ENCODE peak calls at places on chromosomes 4 and X, in five cellular contexts. One of them, this sample, is unnamed. For H3K4me1, the result is how much of the 10 kb centered on the place peaks cover.

GRCh38 chr4:128528793-128529553 is 241.4 kb upstream of the PGRMC2 start:
- DNase-seq in mucosa of descending colon: no peak
- DNase-seq in adrenal gland: peak
- DNase-seq in A549: peak
- DNase-seq in mammary epithelial cell: peak
- DNase-seq in this sample: no peak

GRCh38 chrX:153381684-153382532 is 19.2 kb downstream of the PNMA6E start:
- DNase-seq in adrenal gland: peak
- DNase-seq in mammary epithelial cell: peak
- DNase-seq in mucosa of descending colon: no peak
- DNase-seq in A549: peak
- DNase-seq in this sample: no peak

GRCh38 chrX:136768469-136769084 is 12.2 kb downstream of the ARHGEF6 start:
- DNase-seq in A549: no peak
- DNase-seq in adrenal gland: peak
- DNase-seq in mucosa of descending colon: peak
- DNase-seq in mammary epithelial cell: peak
- DNase-seq in this sample: peak

GRCh38 chr4:136412708-136413107 is 1119.6 kb downstream of the PCDH18 start:
- DNase-seq in mammary epithelial cell: peak
- DNase-seq in mucosa of descending colon: no peak
- DNase-seq in A549: no peak
- DNase-seq in adrenal gland: no peak
- DNase-seq in this sample: no peak

GRCh38 chr4:684611-685010 is 4.3 kb downstream of the SLC49A3 start:
- DNase-seq in mucosa of descending colon: no peak
- DNase-seq in adrenal gland: no peak
- DNase-seq in A549: no peak
- DNase-seq in mammary epithelial cell: no peak
- DNase-seq in this sample: no peak

GRCh38 chr4:143384381-143384994 is 47.8 kb downstream of the GAB1 start:
- DNase-seq in adrenal gland: no peak
- DNase-seq in A549: no peak
- DNase-seq in mammary epithelial cell: no peak
- DNase-seq in mucosa of descending colon: no peak
- DNase-seq in this sample: no peak

GRCh38 chr4:43987331-43987944 is 461.2 kb downstream of the KCTD8 start:
- DNase-seq in A549: no peak
- DNase-seq in mammary epithelial cell: no peak
- DNase-seq in adrenal gland: no peak
- DNase-seq in mucosa of descending colon: no peak
- DNase-seq in this sample: no peak

GRCh38 chr4:1621526-1621925 is 62.6 kb downstream of the FAM53A start:
- DNase-seq in mammary epithelial cell: no peak
- DNase-seq in adrenal gland: no peak
- DNase-seq in mucosa of descending colon: no peak
- DNase-seq in A549: no peak
- DNase-seq in this sample: no peak

GRCh38 chrX:9349572-9350259 is 115.1 kb upstream of the TBL1X start:
- DNase-seq in A549: no peak
- DNase-seq in mammary epithelial cell: peak
- DNase-seq in mucosa of descending colon: no peak
- DNase-seq in adrenal gland: no peak
- DNase-seq in this sample: no peak

GRCh38 chrX:114344756-114345155 is 239.1 kb upstream of the HTR2C start:
- DNase-seq in mammary epithelial cell: peak
- DNase-seq in A549: peak
- DNase-seq in adrenal gland: no peak
- DNase-seq in mucosa of descending colon: no peak
- DNase-seq in this sample: no peak

GRCh38 chrX:68995386-68995779 is 166.6 kb downstream of the EFNB1 start:
- DNase-seq in mammary epithelial cell: no peak
- DNase-seq in adrenal gland: no peak
- DNase-seq in A549: no peak
- DNase-seq in mucosa of descending colon: no peak
- DNase-seq in this sample: no peak

GRCh38 chr4:123127218-123127617 is 204.8 kb upstream of the NUDT6 start:
- DNase-seq in mammary epithelial cell: peak
- DNase-seq in mucosa of descending colon: no peak
- DNase-seq in A549: no peak
- DNase-seq in adrenal gland: no peak
- DNase-seq in this sample: no peak

GRCh38 chr4:167232805-167233522 is 1.3 kb downstream of the SPOCK3 start:
- DNase-seq in mammary epithelial cell: no peak
- DNase-seq in mucosa of descending colon: no peak
- DNase-seq in A549: no peak
- DNase-seq in adrenal gland: no peak
- DNase-seq in this sample: no peak

GRCh38 chr4:62126064-62126732 is 926.1 kb downstream of the ADGRL3 start:
- DNase-seq in A549: no peak
- DNase-seq in mucosa of descending colon: no peak
- DNase-seq in adrenal gland: no peak
- DNase-seq in mammary epithelial cell: no peak
- DNase-seq in this sample: no peak

GRCh38 chrX:107741318-107741813 is 34.2 kb downstream of the TSC22D3 start:
- DNase-seq in A549: no peak
- DNase-seq in adrenal gland: no peak
- DNase-seq in mammary epithelial cell: no peak
- DNase-seq in mucosa of descending colon: peak
- DNase-seq in this sample: no peak

GRCh38 chr4:118920247-118920646 is 31.6 kb downstream of the SYNPO2 start:
- DNase-seq in mucosa of descending colon: no peak
- DNase-seq in A549: no peak
- DNase-seq in adrenal gland: no peak
- DNase-seq in mammary epithelial cell: no peak
- DNase-seq in this sample: no peak

GRCh38 chrX:154097003-154097596 is 417 bp downstream of the MECP2 start:
- DNase-seq in mammary epithelial cell: peak
- DNase-seq in A549: peak
- DNase-seq in mucosa of descending colon: peak
- DNase-seq in adrenal gland: peak
- DNase-seq in this sample: peak

GRCh38 chr4:145098675-145099037 is 545 bp downstream of the ABCE1 start:
- DNase-seq in mammary epithelial cell: peak
- DNase-seq in mucosa of descending colon: no peak
- DNase-seq in adrenal gland: peak
- DNase-seq in A549: peak
- DNase-seq in this sample: peak

GRCh38 chr4:150384249-150384648 is 197.7 kb upstream of the MAB21L2 start:
- DNase-seq in mucosa of descending colon: no peak
- DNase-seq in mammary epithelial cell: no peak
- DNase-seq in A549: no peak
- DNase-seq in adrenal gland: no peak
- DNase-seq in this sample: no peak

GRCh38 chr4:48243429-48243828 is 26.2 kb downstream of the TEC start:
- DNase-seq in mucosa of descending colon: no peak
- DNase-seq in mammary epithelial cell: no peak
- DNase-seq in adrenal gland: no peak
- DNase-seq in A549: no peak
- DNase-seq in this sample: no peak

GRCh38 chrX:29726811-29727210 is 488.6 kb upstream of the MAGEB2 start:
- DNase-seq in A549: no peak
- DNase-seq in mucosa of descending colon: no peak
- DNase-seq in adrenal gland: no peak
- DNase-seq in mammary epithelial cell: no peak
- DNase-seq in this sample: no peak

GRCh38 chrX:46903458-46904242 is 8.6 kb upstream of the JADE3 start:
- DNase-seq in A549: peak
- DNase-seq in mucosa of descending colon: peak
- DNase-seq in mammary epithelial cell: peak
- DNase-seq in adrenal gland: peak
- DNase-seq in this sample: peak

GRCh38 chr4:42410446-42410845 is 13.2 kb downstream of the SHISA3 start:
- DNase-seq in adrenal gland: no peak
- DNase-seq in A549: no peak
- DNase-seq in mucosa of descending colon: no peak
- DNase-seq in mammary epithelial cell: no peak
- DNase-seq in this sample: no peak
- H3K4me1 ChIP-seq in adrenal gland: under half
- H3K4me1 ChIP-seq in A549: under half
- H3K4me1 ChIP-seq in mucosa of descending colon: under half
- H3K4me1 ChIP-seq in mammary epithelial cell: under half
- H3K4me1 ChIP-seq in this sample: under half

DNA sequence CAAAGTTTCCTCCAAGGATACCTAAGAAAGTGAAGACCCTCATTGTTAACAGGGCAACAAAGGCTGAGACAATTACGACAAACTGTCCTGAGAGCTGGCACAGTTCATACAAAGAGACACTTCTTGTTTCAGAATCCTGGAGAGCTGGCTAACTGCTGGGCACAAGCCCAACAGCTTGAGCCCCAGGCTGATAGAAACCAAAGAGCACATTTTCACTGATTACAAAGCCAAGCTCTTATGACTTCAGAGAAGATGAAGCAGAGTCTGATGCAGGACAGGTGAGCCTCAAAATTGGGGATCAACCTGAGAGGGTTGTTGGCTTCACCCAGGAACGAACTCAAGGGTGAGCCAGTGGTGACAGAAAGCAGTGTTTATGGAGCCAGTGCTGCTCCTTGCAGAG is 183.9 kb downstream of the EVC2 start:
- DNase-seq in mucosa of descending colon: no peak
- DNase-seq in mammary epithelial cell: peak
- DNase-seq in A549: no peak
- DNase-seq in adrenal gland: no peak
- DNase-seq in this sample: no peak
- H3K4me1 ChIP-seq in mucosa of descending colon: under half
- H3K4me1 ChIP-seq in mammary epithelial cell: under half
- H3K4me1 ChIP-seq in A549: under half
- H3K4me1 ChIP-seq in adrenal gland: under half
- H3K4me1 ChIP-seq in this sample: under half

DNA sequence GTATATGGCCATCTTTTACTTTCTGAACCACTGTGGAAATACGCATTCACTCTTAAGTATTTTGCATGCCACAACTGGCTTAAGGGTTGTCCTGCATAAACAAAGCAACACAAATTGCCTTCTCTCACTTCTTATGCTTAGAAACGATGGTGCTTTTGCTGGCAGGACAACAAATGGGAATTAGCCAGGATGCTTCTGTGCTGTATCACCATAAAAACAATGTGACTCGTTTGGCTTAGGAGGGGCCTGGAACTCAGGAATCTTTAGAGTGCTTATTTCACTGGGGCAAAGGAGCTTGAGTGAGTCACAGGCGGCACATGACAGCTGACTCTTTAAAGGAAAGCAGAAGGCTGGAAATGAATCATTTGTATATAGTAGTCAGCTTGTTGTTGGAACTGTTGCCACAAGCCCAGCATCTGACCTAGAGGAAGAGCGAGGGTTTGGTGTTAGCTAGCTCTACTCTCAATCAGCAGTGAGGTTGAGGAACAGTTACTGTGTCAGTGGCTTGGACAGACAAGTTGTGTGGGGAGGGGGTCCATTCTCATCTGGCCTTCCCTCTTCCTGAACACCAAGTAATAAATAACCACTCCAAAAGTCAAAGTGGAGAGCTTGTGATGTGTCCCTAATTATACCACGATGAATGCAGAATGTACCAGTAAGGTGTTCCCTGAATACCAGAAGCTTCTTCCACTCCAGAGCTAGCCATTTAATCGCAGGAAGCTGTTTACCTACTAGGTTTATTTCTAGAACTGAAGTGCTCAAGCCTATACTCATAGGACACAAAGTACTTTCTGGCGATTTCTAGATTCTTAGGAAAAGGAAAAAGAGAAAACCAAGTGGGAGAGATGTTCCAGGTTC is 293.1 kb downstream of the CAMK2D start:
- DNase-seq in A549: peak
- DNase-seq in adrenal gland: peak
- DNase-seq in mammary epithelial cell: peak
- DNase-seq in mucosa of descending colon: peak
- DNase-seq in this sample: peak
- H3K4me1 ChIP-seq in A549: under half
- H3K4me1 ChIP-seq in adrenal gland: under half
- H3K4me1 ChIP-seq in mammary epithelial cell: under half
- H3K4me1 ChIP-seq in mucosa of descending colon: under half
- H3K4me1 ChIP-seq in this sample: under half

DNA sequence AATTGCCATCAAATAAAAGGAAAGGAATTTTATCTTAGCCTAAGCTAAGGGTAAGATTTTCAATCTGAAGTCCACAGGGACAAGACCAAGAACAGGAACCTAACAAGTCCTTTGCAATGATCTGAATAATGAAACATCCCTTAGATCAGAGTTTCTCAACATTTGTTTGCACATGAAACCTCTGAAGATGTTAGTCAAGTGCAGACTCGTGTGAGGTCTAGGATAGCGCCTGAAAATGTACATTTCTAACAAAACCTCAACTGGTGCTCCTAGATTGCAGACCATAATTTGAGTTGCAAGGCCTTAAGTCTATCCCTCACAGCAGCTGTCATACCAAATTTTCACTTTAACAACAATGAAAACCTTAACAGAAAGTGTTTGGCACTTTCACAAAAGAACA is 337.6 kb downstream of the DMD start:
- DNase-seq in A549: no peak
- DNase-seq in adrenal gland: no peak
- DNase-seq in mucosa of descending colon: no peak
- DNase-seq in mammary epithelial cell: peak
- DNase-seq in this sample: no peak
- H3K4me1 ChIP-seq in A549: under half
- H3K4me1 ChIP-seq in adrenal gland: under half
- H3K4me1 ChIP-seq in mucosa of descending colon: under half
- H3K4me1 ChIP-seq in mammary epithelial cell: under half
- H3K4me1 ChIP-seq in this sample: under half

This sample was measured in colonic mucosa.